ENCODE peak calls at places on chromosome 13, in ten cellular contexts. V is lung, H is WTC11, K is thoracic aorta, T is choroid plexus epithelial cell, C is colonic mucosa, M is MCF 10A, I is right lobe of liver, X is MM.1S, P is kidney epithelial cell. J is an unnamed sample.

GRCh38 chr13:61187471-61187870 is 228.2 kb downstream of the PCDH20 start:
- DNase-seq in H (no peak), M (no peak), I (no peak), V (no peak), K (no peak), C (no peak), X (no peak), T (no peak), P (no peak), J (no peak)

GRCh38 chr13:62119739-62120700 is 704.4 kb upstream of the PCDH20 start:
- DNase-seq in P (no peak), V (no peak), T (peak; percentile 43), K (no peak), M (peak; percentile 27), C (no peak), I (no peak), H (no peak), X (peak; percentile 35), J (no peak)

GRCh38 chr13:77985866-77986636 is 67.4 kb upstream of the EDNRB start:
- DNase-seq in M (no peak), X (no peak), K (no peak), C (no peak), V (no peak), H (no peak), P (no peak), I (no peak), T (no peak), J (no peak)

GRCh38 chr13:114235697-114236096 is 1.0 kb downstream of the CDC16 start:
- DNase-seq in M (peak; percentile 16), V (no peak), X (no peak), P (no peak), C (no peak), K (no peak), I (no peak), T (peak; percentile 14), H (no peak), J (no peak)

GRCh38 chr13:24502567-24503375 is 9.8 kb downstream of the PARP4 start:
- DNase-seq in K (no peak), C (peak; percentile 53), M (peak; percentile 88), V (no peak), X (no peak), T (peak; percentile 61), I (no peak), H (no peak), P (peak; percentile 57), J (no peak)

GRCh38 chr13:30676672-30677071 is 58.7 kb upstream of the ALOX5AP start:
- DNase-seq in C (no peak), I (no peak), M (peak; percentile 64), H (no peak), X (no peak), P (no peak), K (no peak), V (no peak), T (peak; percentile 68), J (no peak)

GRCh38 chr13:111184685-111185401 is 69.7 kb downstream of the ARHGEF7 start:
- DNase-seq in V (no peak), T (peak; percentile 52), M (no peak), I (no peak), P (no peak), K (no peak), H (no peak), C (no peak), X (peak; percentile 69), J (no peak)

GRCh38 chr13:36520111-36520510 is 87.8 kb downstream of the CCNA1 start:
- DNase-seq in H (no peak), P (no peak), X (no peak), M (no peak), T (no peak), I (no peak), C (no peak), K (no peak), V (no peak), J (no peak)

GRCh38 chr13:111174377-111174776 is 59.3 kb downstream of the ARHGEF7 start:
- DNase-seq in H (no peak), P (no peak), C (no peak), X (no peak), K (no peak), I (no peak), V (no peak), T (no peak), M (no peak), J (no peak)

GRCh38 chr13:49499889-49500660 is 4.3 kb downstream of the PHF11 start:
- DNase-seq in M (peak; percentile 31), C (no peak), I (no peak), T (peak; percentile 90), V (no peak), H (no peak), K (no peak), X (peak; percentile 8), P (no peak), J (no peak)

GRCh38 chr13:49867834-49868233 is 68.3 kb downstream of the SPRYD7 start:
- DNase-seq in X (no peak), M (no peak), H (no peak), I (no peak), P (no peak), T (no peak), K (no peak), C (no peak), V (no peak), J (no peak)

GRCh38 chr13:69474286-69474685 is 633.3 kb upstream of the ATXN8OS start:
- DNase-seq in T (no peak), V (no peak), I (no peak), K (no peak), C (no peak), P (no peak), X (no peak), H (no peak), M (peak; percentile 57), J (no peak)

GRCh38 chr13:49936943-49937273 is 768 bp upstream of the SPRYD7 start:
- DNase-seq in X (no peak), H (peak; percentile 22), T (no peak), P (no peak), M (no peak), C (no peak), V (no peak), K (no peak), I (no peak), J (no peak)

GRCh38 chr13:41707192-41707858 is 250.0 kb downstream of the RGCC start:
- DNase-seq in I (no peak), C (no peak), M (no peak), V (no peak), K (no peak), P (no peak), H (no peak), X (no peak), T (peak; percentile 26), J (no peak)

GRCh38 chr13:28548872-28549271 is 53.9 kb upstream of the FLT1 start:
- DNase-seq in V (no peak), H (no peak), C (no peak), T (peak; percentile 26), P (no peak), I (no peak), M (no peak), K (no peak), X (no peak), J (no peak)
- TF ChIP-seq CTCF in V (no peak), H (no peak), C (no peak), T (peak; percentile 39), P (no peak), I (no peak), M (no peak), K (no peak), X (no peak), J (no peak)

GRCh38 chr13:91166714-91167511 is 180.6 kb upstream of the MIR17HG start:
- DNase-seq in M (no peak), T (no peak), I (no peak), P (no peak), V (no peak), H (no peak), C (no peak), X (no peak), K (no peak), J (no peak)

GRCh38 chr13:91158015-91158390 is 189.5 kb upstream of the MIR17HG start:
- DNase-seq in X (no peak), P (no peak), C (no peak), T (peak; percentile 2), V (no peak), H (no peak), K (no peak), I (no peak), M (no peak), J (no peak)

GRCh38 chr13:91165758-91166157 is 181.7 kb upstream of the MIR17HG start:
- DNase-seq in I (no peak), V (no peak), H (no peak), T (no peak), C (no peak), P (no peak), K (no peak), X (no peak), M (no peak), J (no peak)

GRCh38 chr13:91157273-91158014 is 190.0 kb upstream of the MIR17HG start:
- DNase-seq in V (no peak), C (no peak), M (no peak), P (no peak), X (no peak), I (no peak), H (no peak), T (no peak), K (no peak), J (no peak)

GRCh38 chr13:91162180-91162579 is 185.3 kb upstream of the MIR17HG start:
- DNase-seq in M (no peak), K (no peak), H (peak; percentile 23), P (no peak), V (no peak), T (no peak), C (no peak), I (no peak), X (no peak), J (no peak)
- TF ChIP-seq CTCF in M (no peak), K (no peak), H (no peak), P (peak; percentile 16), V (no peak), T (no peak), C (no peak), I (no peak), X (no peak), J (no peak)

DNA sequence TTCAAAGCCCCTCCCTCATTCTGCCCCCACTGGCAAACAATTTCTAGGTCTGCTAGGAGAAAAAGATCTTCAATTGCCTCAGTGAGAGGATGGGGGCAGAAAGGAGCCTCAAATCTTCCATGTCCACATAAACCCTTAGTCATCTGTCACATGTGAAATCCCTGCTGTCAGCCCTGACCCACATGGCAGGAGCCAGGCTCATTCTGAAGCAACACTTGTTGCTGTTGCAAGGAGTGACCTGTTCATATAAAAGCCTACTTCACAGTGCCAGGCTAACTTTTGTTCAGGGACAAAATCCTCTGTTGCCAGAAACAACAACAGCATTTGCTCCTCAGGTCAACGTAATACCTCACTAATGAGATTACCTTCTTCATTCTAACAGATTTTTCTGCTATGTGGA is 70.5 kb downstream of the IRS2 start:
- DNase-seq in T (peak; percentile 88), H (no peak), I (peak; percentile 89), K (no peak), M (peak; percentile 78), P (no peak), C (no peak), V (no peak), X (no peak), J (peak; percentile 79)
- TF ChIP-seq CTCF in T (peak; percentile 35), H (no peak), I (peak; percentile 8), K (no peak), M (no peak), P (no peak), C (no peak), V (no peak), X (no peak), J (no peak)

GRCh38 chr13:99421758-99422555 is 79.3 kb upstream of the TM9SF2 start:
- DNase-seq in T (no peak), K (no peak), H (no peak), I (peak; percentile 19), C (no peak), P (no peak), V (no peak), M (no peak), X (no peak), J (no peak)
- TF ChIP-seq CTCF in T (no peak), K (no peak), H (no peak), I (no peak), C (no peak), P (no peak), V (peak; percentile 35), M (no peak), X (no peak), J (no peak)